ENCODE peak calls at places on chromosomes 13 and 19, in five cellular contexts. Q is SK-N-SH, B is K562, Y is A549, A is GM12878. P is an unnamed sample.

GRCh38 chr13:48571121-48571901 is 38.4 kb upstream of the RCBTB2 start:
- DNase-seq in A (no peak), B (no peak), Y (no peak), Q (no peak), P (peak; percentile 81)

GRCh38 chr19:5289060-5289990 is 51.3 kb downstream of the PTPRS start:
- DNase-seq in Q (peak; percentile 35), B (no peak), Y (no peak), A (no peak), P (no peak)

GRCh38 chr19:40791349-40791748 is 7.6 kb upstream of the EGLN2 start:
- DNase-seq in Y (no peak), B (no peak), Q (no peak), A (no peak), P (no peak)

GRCh38 chr13:63184693-63185092 is 1769.0 kb upstream of the PCDH20 start:
- DNase-seq in Y (peak; percentile 49), B (no peak), A (no peak), Q (no peak), P (peak; percentile 88)

GRCh38 chr13:88395804-88396203 is 724.6 kb downstream of the SLITRK5 start:
- DNase-seq in A (no peak), Y (no peak), B (no peak), Q (no peak), P (no peak)

GRCh38 chr13:59304596-59304995 is 859.1 kb downstream of the DIAPH3 start:
- DNase-seq in A (no peak), B (no peak), Q (no peak), Y (no peak), P (no peak)

GRCh38 chr19:16497042-16497441 is 848 bp downstream of the C19orf44 start:
- DNase-seq in Y (no peak), B (no peak), Q (no peak), A (no peak), P (no peak)

GRCh38 chr13:47087841-47088240 is 191.0 kb upstream of the HTR2A start:
- DNase-seq in Y (no peak), B (no peak), A (no peak), Q (no peak), P (peak; percentile 81)

GRCh38 chr19:58396691-58397532 is 1.5 kb downstream of the RNF225 start:
- DNase-seq in B (no peak), Q (no peak), Y (no peak), A (no peak), P (no peak)

GRCh38 chr19:10006335-10006708 is 4.0 kb downstream of the COL5A3 start:
- DNase-seq in Y (no peak), B (no peak), Q (no peak), A (no peak), P (peak; percentile 72)

GRCh38 chr13:44971656-44972595 is 17.3 kb downstream of the NUFIP1 start:
- DNase-seq in A (no peak), B (no peak), Q (no peak), Y (no peak), P (peak; percentile 68)

GRCh38 chr13:76758257-76758656 is 127.9 kb downstream of the KCTD12 start:
- DNase-seq in Y (no peak), B (no peak), A (no peak), Q (peak; percentile 51), P (no peak)

GRCh38 chr19:7500811-7501450 is 12.1 kb upstream of the PEX11G start:
- DNase-seq in Y (peak; percentile 89), A (no peak), Q (peak; percentile 93), B (peak; percentile 82), P (peak; percentile 46)

GRCh38 chr19:890831-891230 is 2.2 kb downstream of the MED16 start:
- DNase-seq in Y (no peak), B (no peak), A (no peak), Q (no peak), P (no peak)

GRCh38 chr19:893775-894090 is 449 bp downstream of the RNU6-9 start:
- DNase-seq in B (no peak), A (no peak), Y (no peak), Q (no peak), P (no peak)

GRCh38 chr19:889662-890295 is 3.2 kb downstream of the MED16 start:
- DNase-seq in Y (no peak), Q (no peak), A (no peak), B (no peak), P (no peak)

GRCh38 chr19:888615-889385 is 4.2 kb downstream of the MED16 start:
- DNase-seq in Q (no peak), B (peak; percentile 66), Y (no peak), A (no peak), P (no peak)

DNA sequence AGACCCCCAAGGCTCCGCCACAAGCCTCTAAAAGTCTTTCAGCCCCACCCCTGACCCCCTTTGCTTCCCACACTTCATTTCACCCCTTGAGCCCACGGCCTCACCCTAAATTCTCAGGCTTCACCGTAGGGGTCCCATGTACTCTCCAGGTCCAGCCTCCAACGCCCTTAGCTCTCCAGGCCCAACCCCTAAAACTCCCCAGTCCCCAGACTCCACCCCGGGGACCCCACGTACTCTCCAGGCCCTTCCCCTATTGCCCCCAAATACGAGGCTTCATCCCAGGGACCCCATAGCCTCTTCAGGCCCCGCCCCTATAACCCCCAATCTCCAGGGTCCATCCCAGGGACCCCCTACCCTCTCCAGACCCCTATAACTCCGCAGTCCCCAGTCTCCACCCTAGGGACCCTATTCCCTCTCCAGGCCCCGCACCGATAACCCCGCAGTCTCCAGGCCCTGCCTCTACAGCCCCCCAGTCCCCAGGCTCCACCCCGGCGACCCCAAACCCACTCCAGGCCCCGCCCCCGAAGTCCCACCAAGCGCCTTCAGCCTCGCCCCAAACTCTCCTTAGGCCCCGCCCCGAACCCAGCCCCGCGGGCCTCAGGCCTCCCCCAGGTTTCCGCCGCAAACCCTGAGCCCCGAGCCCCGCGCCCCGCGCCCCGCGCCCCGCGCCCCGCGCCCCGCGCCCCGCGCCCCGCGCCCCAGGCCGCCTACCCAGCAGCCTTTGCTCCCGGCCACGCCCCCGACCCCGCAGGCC is 567 bp downstream of the MED16 start:
- DNase-seq in B (peak; percentile 83), Y (no peak), A (no peak), Q (peak; percentile 82), P (no peak)
- TF ChIP-seq SMC3 in B (no peak), Y (no peak), A (no peak), Q (no peak), P (no peak)

GRCh38 chr13:38090913-38091312 is 221.3 kb upstream of the TRPC4 start:
- DNase-seq in Y (no peak), A (no peak), Q (peak; percentile 5), B (no peak), P (no peak)
- TF ChIP-seq SMC3 in Y (no peak), A (no peak), Q (no peak), B (no peak), P (no peak)

GRCh38 chr13:91468301-91468700 is 69.9 kb downstream of the GPC5 start:
- DNase-seq in Q (no peak), B (no peak), A (no peak), Y (peak; percentile 9), P (peak; percentile 8)

GRCh38 chr13:91467236-91467635 is 68.8 kb downstream of the GPC5 start:
- DNase-seq in A (no peak), B (no peak), Q (no peak), Y (no peak), P (no peak)

GRCh38 chr13:91464336-91464735 is 65.9 kb downstream of the GPC5 start:
- DNase-seq in Y (no peak), A (no peak), Q (no peak), B (no peak), P (no peak)

GRCh38 chr13:91470084-91470621 is 71.7 kb downstream of the GPC5 start:
- DNase-seq in Q (no peak), Y (no peak), B (no peak), A (no peak), P (no peak)
- TF ChIP-seq SMC3 in Q (no peak), Y (no peak), B (no peak), A (no peak), P (no peak)

GRCh38 chr13:72643339-72643989 is 84.0 kb downstream of the MZT1 start:
- DNase-seq in A (no peak), B (peak; percentile 9), Q (peak; percentile 22), Y (peak; percentile 47), P (peak; percentile 44)
- TF ChIP-seq SMC3 in A (peak; percentile 49), B (peak; percentile 15), Q (peak; percentile 42), Y (peak; percentile 16), P (peak; percentile 57)

GRCh38 chr13:24784319-24784718 is 20.4 kb downstream of the RNF17 start:
- DNase-seq in Y (no peak), B (no peak), Q (no peak), A (no peak), P (no peak)

GRCh38 chr13:24788538-24788937 is 24.6 kb downstream of the RNF17 start:
- DNase-seq in Q (no peak), A (no peak), B (no peak), Y (no peak), P (no peak)
- TF ChIP-seq SMC3 in Q (no peak), A (no peak), B (no peak), Y (no peak), P (no peak)

GRCh38 chr13:49759503-49759902 is 33.0 kb downstream of the KPNA3 start:
- DNase-seq in B (no peak), Y (no peak), Q (no peak), A (no peak), P (no peak)
- TF ChIP-seq SMC3 in B (no peak), Y (no peak), Q (no peak), A (no peak), P (no peak)

GRCh38 chr19:12098040-12098439 is 33.5 kb downstream of the ZNF844 start:
- DNase-seq in B (no peak), A (no peak), Y (no peak), Q (no peak), P (no peak)
- TF ChIP-seq SMC3 in B (no peak), A (no peak), Y (no peak), Q (no peak), P (no peak)

DNA sequence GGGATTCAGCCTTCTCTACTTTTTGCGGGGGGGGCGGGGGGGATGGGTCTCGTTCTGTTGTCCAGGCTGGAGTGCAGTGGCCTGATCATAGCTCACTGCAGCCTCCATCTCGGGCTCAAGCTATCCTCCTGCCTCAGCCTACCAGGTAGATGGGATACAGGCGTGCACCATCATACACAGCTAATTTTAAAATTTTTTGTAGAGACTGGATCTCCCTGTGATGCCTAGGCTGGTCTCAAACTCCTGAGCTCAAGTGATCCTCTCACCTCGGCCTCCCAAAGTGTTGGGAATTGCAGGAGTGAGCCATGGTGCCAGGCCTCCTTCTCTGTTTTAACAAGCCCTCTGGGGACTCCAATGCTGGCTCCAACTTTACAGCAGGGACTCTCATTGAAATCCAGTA is 569 bp upstream of the ZNF792 start:
- DNase-seq in Y (no peak), B (no peak), A (no peak), Q (no peak), P (no peak)
- TF ChIP-seq SMC3 in Y (no peak), B (no peak), A (no peak), Q (no peak), P (no peak)

GRCh38 chr19:30416375-30416774 is 44.2 kb downstream of the ZNF536 start:
- DNase-seq in A (no peak), Q (no peak), Y (no peak), B (no peak), P (no peak)
- TF ChIP-seq SMC3 in A (no peak), Q (no peak), Y (no peak), B (no peak), P (no peak)

GRCh38 chr13:105441406-105441805 is 1094.1 kb downstream of the EFNB2 start:
- DNase-seq in B (no peak), Y (peak; percentile 26), A (no peak), Q (no peak), P (no peak)
- TF ChIP-seq SMC3 in B (no peak), Y (no peak), A (no peak), Q (no peak), P (no peak)

P was measured in IMR-90.